ENCODE peak calls at places on chromosomes 7 and 10, in eight cellular contexts. One of them, this sample, is unnamed.

GRCh38 chr7:140609646-140610045 is 31.0 kb downstream of the DENND2A start:
- DNase-seq in lung: no peak
- DNase-seq in neural progenitor cell: no peak
- DNase-seq in DMS153: no peak
- DNase-seq in AG10803: peak
- DNase-seq in activated CD4-positive, alpha-beta T cell treated with anti-CD3 and anti-CD28 coated beads, Interleukin-2, amount 10 ng/mL, durations not matched to agents 7 days and 5 days: no peak
- DNase-seq in NAMALWA: no peak
- DNase-seq in glomerular endothelial cell: no peak
- DNase-seq in this sample: no peak

GRCh38 chr7:44580945-44581344 is 1.1 kb downstream of the TMED4 start:
- DNase-seq in glomerular endothelial cell: no peak
- DNase-seq in AG10803: no peak
- DNase-seq in DMS153: no peak
- DNase-seq in NAMALWA: no peak
- DNase-seq in lung: no peak
- DNase-seq in activated CD4-positive, alpha-beta T cell treated with anti-CD3 and anti-CD28 coated beads, Interleukin-2, amount 10 ng/mL, durations not matched to agents 7 days and 5 days: no peak
- DNase-seq in neural progenitor cell: no peak
- DNase-seq in this sample: no peak

GRCh38 chr10:25831138-25831537 is 102.9 kb upstream of the MYO3A start:
- DNase-seq in activated CD4-positive, alpha-beta T cell treated with anti-CD3 and anti-CD28 coated beads, Interleukin-2, amount 10 ng/mL, durations not matched to agents 7 days and 5 days: no peak
- DNase-seq in DMS153: no peak
- DNase-seq in AG10803: no peak
- DNase-seq in lung: no peak
- DNase-seq in NAMALWA: no peak
- DNase-seq in neural progenitor cell: no peak
- DNase-seq in glomerular endothelial cell: no peak
- DNase-seq in this sample: no peak

GRCh38 chr10:49379596-49380410 is 16.1 kb downstream of the DRGX start:
- DNase-seq in lung: no peak
- DNase-seq in DMS153: no peak
- DNase-seq in neural progenitor cell: no peak
- DNase-seq in AG10803: no peak
- DNase-seq in activated CD4-positive, alpha-beta T cell treated with anti-CD3 and anti-CD28 coated beads, Interleukin-2, amount 10 ng/mL, durations not matched to agents 7 days and 5 days: no peak
- DNase-seq in NAMALWA: peak
- DNase-seq in glomerular endothelial cell: no peak
- DNase-seq in this sample: no peak

GRCh38 chr7:123916240-123916724 is 8.8 kb upstream of the SPAM1 start:
- DNase-seq in NAMALWA: peak
- DNase-seq in glomerular endothelial cell: no peak
- DNase-seq in AG10803: no peak
- DNase-seq in lung: no peak
- DNase-seq in neural progenitor cell: peak
- DNase-seq in activated CD4-positive, alpha-beta T cell treated with anti-CD3 and anti-CD28 coated beads, Interleukin-2, amount 10 ng/mL, durations not matched to agents 7 days and 5 days: no peak
- DNase-seq in DMS153: no peak
- DNase-seq in this sample: no peak

GRCh38 chr10:132571565-132572544 is 34.3 kb downstream of the INPP5A start:
- DNase-seq in AG10803: peak
- DNase-seq in activated CD4-positive, alpha-beta T cell treated with anti-CD3 and anti-CD28 coated beads, Interleukin-2, amount 10 ng/mL, durations not matched to agents 7 days and 5 days: peak
- DNase-seq in NAMALWA: peak
- DNase-seq in DMS153: peak
- DNase-seq in glomerular endothelial cell: peak
- DNase-seq in lung: peak
- DNase-seq in neural progenitor cell: peak
- DNase-seq in this sample: no peak

GRCh38 chr7:29109815-29110385 is 36.4 kb downstream of the CPVL start:
- DNase-seq in lung: no peak
- DNase-seq in DMS153: no peak
- DNase-seq in AG10803: no peak
- DNase-seq in NAMALWA: no peak
- DNase-seq in glomerular endothelial cell: no peak
- DNase-seq in activated CD4-positive, alpha-beta T cell treated with anti-CD3 and anti-CD28 coated beads, Interleukin-2, amount 10 ng/mL, durations not matched to agents 7 days and 5 days: no peak
- DNase-seq in neural progenitor cell: no peak
- DNase-seq in this sample: no peak

GRCh38 chr10:114714281-114714741 is 56.2 kb upstream of the ABLIM1 start:
- DNase-seq in DMS153: peak
- DNase-seq in lung: peak
- DNase-seq in NAMALWA: no peak
- DNase-seq in activated CD4-positive, alpha-beta T cell treated with anti-CD3 and anti-CD28 coated beads, Interleukin-2, amount 10 ng/mL, durations not matched to agents 7 days and 5 days: no peak
- DNase-seq in neural progenitor cell: no peak
- DNase-seq in AG10803: peak
- DNase-seq in glomerular endothelial cell: peak
- DNase-seq in this sample: peak

GRCh38 chr7:17985473-17986239 is 42.0 kb downstream of the PRPS1L1 start:
- DNase-seq in neural progenitor cell: no peak
- DNase-seq in DMS153: no peak
- DNase-seq in NAMALWA: no peak
- DNase-seq in lung: no peak
- DNase-seq in activated CD4-positive, alpha-beta T cell treated with anti-CD3 and anti-CD28 coated beads, Interleukin-2, amount 10 ng/mL, durations not matched to agents 7 days and 5 days: no peak
- DNase-seq in glomerular endothelial cell: no peak
- DNase-seq in AG10803: no peak
- DNase-seq in this sample: no peak

GRCh38 chr7:101237206-101238067 is at the start of gene CLDN15:
- DNase-seq in DMS153: no peak
- DNase-seq in NAMALWA: no peak
- DNase-seq in activated CD4-positive, alpha-beta T cell treated with anti-CD3 and anti-CD28 coated beads, Interleukin-2, amount 10 ng/mL, durations not matched to agents 7 days and 5 days: no peak
- DNase-seq in AG10803: peak
- DNase-seq in neural progenitor cell: no peak
- DNase-seq in glomerular endothelial cell: no peak
- DNase-seq in lung: no peak
- DNase-seq in this sample: no peak

GRCh38 chr7:138776156-138776833 is 21.5 kb upstream of the TMEM213 start:
- DNase-seq in DMS153: peak
- DNase-seq in AG10803: no peak
- DNase-seq in glomerular endothelial cell: no peak
- DNase-seq in activated CD4-positive, alpha-beta T cell treated with anti-CD3 and anti-CD28 coated beads, Interleukin-2, amount 10 ng/mL, durations not matched to agents 7 days and 5 days: no peak
- DNase-seq in neural progenitor cell: no peak
- DNase-seq in NAMALWA: no peak
- DNase-seq in lung: peak
- DNase-seq in this sample: peak

GRCh38 chr10:33306756-33307519 is 27.5 kb downstream of the NRP1 start:
- DNase-seq in neural progenitor cell: no peak
- DNase-seq in DMS153: no peak
- DNase-seq in activated CD4-positive, alpha-beta T cell treated with anti-CD3 and anti-CD28 coated beads, Interleukin-2, amount 10 ng/mL, durations not matched to agents 7 days and 5 days: no peak
- DNase-seq in lung: no peak
- DNase-seq in glomerular endothelial cell: no peak
- DNase-seq in AG10803: peak
- DNase-seq in NAMALWA: no peak
- DNase-seq in this sample: no peak

GRCh38 chr7:6476596-6477374 is 29.0 kb upstream of the DAGLB start:
- DNase-seq in DMS153: no peak
- DNase-seq in neural progenitor cell: no peak
- DNase-seq in NAMALWA: no peak
- DNase-seq in AG10803: no peak
- DNase-seq in glomerular endothelial cell: no peak
- DNase-seq in activated CD4-positive, alpha-beta T cell treated with anti-CD3 and anti-CD28 coated beads, Interleukin-2, amount 10 ng/mL, durations not matched to agents 7 days and 5 days: no peak
- DNase-seq in lung: no peak
- DNase-seq in this sample: no peak

GRCh38 chr10:121165276-121165675 is 314.1 kb downstream of the WDR11 start:
- DNase-seq in NAMALWA: no peak
- DNase-seq in neural progenitor cell: no peak
- DNase-seq in activated CD4-positive, alpha-beta T cell treated with anti-CD3 and anti-CD28 coated beads, Interleukin-2, amount 10 ng/mL, durations not matched to agents 7 days and 5 days: no peak
- DNase-seq in AG10803: peak
- DNase-seq in lung: no peak
- DNase-seq in glomerular endothelial cell: no peak
- DNase-seq in DMS153: no peak
- DNase-seq in this sample: no peak

GRCh38 chr7:76302299-76303056 is at the start of gene HSPB1:
- DNase-seq in activated CD4-positive, alpha-beta T cell treated with anti-CD3 and anti-CD28 coated beads, Interleukin-2, amount 10 ng/mL, durations not matched to agents 7 days and 5 days: peak
- DNase-seq in DMS153: peak
- DNase-seq in AG10803: peak
- DNase-seq in glomerular endothelial cell: no peak
- DNase-seq in neural progenitor cell: peak
- DNase-seq in NAMALWA: no peak
- DNase-seq in lung: peak
- DNase-seq in this sample: peak

GRCh38 chr10:89921422-89921821 is 220.0 kb downstream of the KIF20B start:
- DNase-seq in activated CD4-positive, alpha-beta T cell treated with anti-CD3 and anti-CD28 coated beads, Interleukin-2, amount 10 ng/mL, durations not matched to agents 7 days and 5 days: no peak
- DNase-seq in DMS153: no peak
- DNase-seq in NAMALWA: no peak
- DNase-seq in glomerular endothelial cell: no peak
- DNase-seq in AG10803: no peak
- DNase-seq in neural progenitor cell: no peak
- DNase-seq in lung: no peak
- DNase-seq in this sample: no peak

GRCh38 chr7:301291-302053 is 11.5 kb downstream of the FOXL3 start:
- DNase-seq in activated CD4-positive, alpha-beta T cell treated with anti-CD3 and anti-CD28 coated beads, Interleukin-2, amount 10 ng/mL, durations not matched to agents 7 days and 5 days: no peak
- DNase-seq in neural progenitor cell: no peak
- DNase-seq in glomerular endothelial cell: no peak
- DNase-seq in NAMALWA: no peak
- DNase-seq in DMS153: no peak
- DNase-seq in AG10803: no peak
- DNase-seq in lung: no peak
- DNase-seq in this sample: no peak

GRCh38 chr7:52944916-52945315 is 90.5 kb upstream of the POM121L12 start:
- DNase-seq in AG10803: no peak
- DNase-seq in activated CD4-positive, alpha-beta T cell treated with anti-CD3 and anti-CD28 coated beads, Interleukin-2, amount 10 ng/mL, durations not matched to agents 7 days and 5 days: no peak
- DNase-seq in NAMALWA: no peak
- DNase-seq in lung: no peak
- DNase-seq in glomerular endothelial cell: no peak
- DNase-seq in DMS153: no peak
- DNase-seq in neural progenitor cell: no peak
- DNase-seq in this sample: no peak

GRCh38 chr10:44818721-44819127 is 92.4 kb upstream of the TMEM72 start:
- DNase-seq in NAMALWA: no peak
- DNase-seq in glomerular endothelial cell: no peak
- DNase-seq in neural progenitor cell: peak
- DNase-seq in DMS153: no peak
- DNase-seq in lung: no peak
- DNase-seq in AG10803: no peak
- DNase-seq in activated CD4-positive, alpha-beta T cell treated with anti-CD3 and anti-CD28 coated beads, Interleukin-2, amount 10 ng/mL, durations not matched to agents 7 days and 5 days: no peak
- DNase-seq in this sample: no peak

GRCh38 chr7:87499494-87499893 is 24.0 kb upstream of the ABCB4 start:
- DNase-seq in DMS153: no peak
- DNase-seq in neural progenitor cell: no peak
- DNase-seq in lung: no peak
- DNase-seq in NAMALWA: no peak
- DNase-seq in AG10803: no peak
- DNase-seq in activated CD4-positive, alpha-beta T cell treated with anti-CD3 and anti-CD28 coated beads, Interleukin-2, amount 10 ng/mL, durations not matched to agents 7 days and 5 days: no peak
- DNase-seq in glomerular endothelial cell: no peak
- DNase-seq in this sample: no peak

GRCh38 chr7:107658467-107658866 is 2.2 kb upstream of the SLC26A4 start:
- DNase-seq in NAMALWA: no peak
- DNase-seq in DMS153: no peak
- DNase-seq in activated CD4-positive, alpha-beta T cell treated with anti-CD3 and anti-CD28 coated beads, Interleukin-2, amount 10 ng/mL, durations not matched to agents 7 days and 5 days: no peak
- DNase-seq in lung: no peak
- DNase-seq in neural progenitor cell: no peak
- DNase-seq in AG10803: peak
- DNase-seq in glomerular endothelial cell: no peak
- DNase-seq in this sample: no peak

GRCh38 chr7:158248816-158249215 is 338.8 kb downstream of the PTPRN2 start:
- DNase-seq in lung: no peak
- DNase-seq in neural progenitor cell: no peak
- DNase-seq in DMS153: no peak
- DNase-seq in NAMALWA: no peak
- DNase-seq in activated CD4-positive, alpha-beta T cell treated with anti-CD3 and anti-CD28 coated beads, Interleukin-2, amount 10 ng/mL, durations not matched to agents 7 days and 5 days: no peak
- DNase-seq in AG10803: no peak
- DNase-seq in glomerular endothelial cell: no peak
- DNase-seq in this sample: no peak

GRCh38 chr7:66930341-66930740 is 9.3 kb downstream of the TMEM248 start:
- DNase-seq in AG10803: peak
- DNase-seq in glomerular endothelial cell: no peak
- DNase-seq in activated CD4-positive, alpha-beta T cell treated with anti-CD3 and anti-CD28 coated beads, Interleukin-2, amount 10 ng/mL, durations not matched to agents 7 days and 5 days: no peak
- DNase-seq in DMS153: no peak
- DNase-seq in NAMALWA: peak
- DNase-seq in lung: no peak
- DNase-seq in neural progenitor cell: peak
- DNase-seq in this sample: no peak

GRCh38 chr7:55253188-55253587 is 111.9 kb upstream of the LANCL2 start:
- DNase-seq in DMS153: no peak
- DNase-seq in AG10803: no peak
- DNase-seq in glomerular endothelial cell: no peak
- DNase-seq in lung: no peak
- DNase-seq in activated CD4-positive, alpha-beta T cell treated with anti-CD3 and anti-CD28 coated beads, Interleukin-2, amount 10 ng/mL, durations not matched to agents 7 days and 5 days: no peak
- DNase-seq in NAMALWA: peak
- DNase-seq in neural progenitor cell: no peak
- DNase-seq in this sample: no peak

GRCh38 chr10:14476641-14477407 is 146.1 kb upstream of the FRMD4A start:
- DNase-seq in lung: no peak
- DNase-seq in DMS153: no peak
- DNase-seq in glomerular endothelial cell: no peak
- DNase-seq in neural progenitor cell: no peak
- DNase-seq in activated CD4-positive, alpha-beta T cell treated with anti-CD3 and anti-CD28 coated beads, Interleukin-2, amount 10 ng/mL, durations not matched to agents 7 days and 5 days: no peak
- DNase-seq in NAMALWA: no peak
- DNase-seq in AG10803: peak
- DNase-seq in this sample: no peak

GRCh38 chr7:102978280-102978679 is 65.5 kb downstream of the LRRC17 start:
- DNase-seq in glomerular endothelial cell: no peak
- DNase-seq in activated CD4-positive, alpha-beta T cell treated with anti-CD3 and anti-CD28 coated beads, Interleukin-2, amount 10 ng/mL, durations not matched to agents 7 days and 5 days: no peak
- DNase-seq in DMS153: no peak
- DNase-seq in AG10803: peak
- DNase-seq in lung: no peak
- DNase-seq in neural progenitor cell: no peak
- DNase-seq in NAMALWA: no peak
- DNase-seq in this sample: no peak

GRCh38 chr10:53719658-53720057 is 947.1 kb upstream of the MBL2 start:
- DNase-seq in AG10803: no peak
- DNase-seq in activated CD4-positive, alpha-beta T cell treated with anti-CD3 and anti-CD28 coated beads, Interleukin-2, amount 10 ng/mL, durations not matched to agents 7 days and 5 days: no peak
- DNase-seq in neural progenitor cell: no peak
- DNase-seq in glomerular endothelial cell: no peak
- DNase-seq in DMS153: no peak
- DNase-seq in NAMALWA: no peak
- DNase-seq in lung: no peak
- DNase-seq in this sample: no peak

GRCh38 chr7:94449151-94449725 is 54.5 kb downstream of the COL1A2 start:
- DNase-seq in DMS153: peak
- DNase-seq in NAMALWA: peak
- DNase-seq in activated CD4-positive, alpha-beta T cell treated with anti-CD3 and anti-CD28 coated beads, Interleukin-2, amount 10 ng/mL, durations not matched to agents 7 days and 5 days: no peak
- DNase-seq in glomerular endothelial cell: peak
- DNase-seq in neural progenitor cell: peak
- DNase-seq in lung: no peak
- DNase-seq in AG10803: peak
- DNase-seq in this sample: peak

GRCh38 chr7:10022957-10023356 is 950.7 kb upstream of the PHF14 start:
- DNase-seq in AG10803: no peak
- DNase-seq in glomerular endothelial cell: no peak
- DNase-seq in neural progenitor cell: peak
- DNase-seq in activated CD4-positive, alpha-beta T cell treated with anti-CD3 and anti-CD28 coated beads, Interleukin-2, amount 10 ng/mL, durations not matched to agents 7 days and 5 days: no peak
- DNase-seq in DMS153: peak
- DNase-seq in lung: no peak
- DNase-seq in NAMALWA: no peak
- DNase-seq in this sample: no peak

GRCh38 chr10:69968830-69969229 is 83.8 kb upstream of the MACROH2A2 start:
- DNase-seq in lung: no peak
- DNase-seq in glomerular endothelial cell: no peak
- DNase-seq in AG10803: no peak
- DNase-seq in neural progenitor cell: peak
- DNase-seq in DMS153: no peak
- DNase-seq in activated CD4-positive, alpha-beta T cell treated with anti-CD3 and anti-CD28 coated beads, Interleukin-2, amount 10 ng/mL, durations not matched to agents 7 days and 5 days: no peak
- DNase-seq in NAMALWA: no peak
- DNase-seq in this sample: no peak

GRCh38 chr10:80741278-80741677 is 203.6 kb downstream of the SH2D4B start:
- DNase-seq in AG10803: no peak
- DNase-seq in DMS153: no peak
- DNase-seq in glomerular endothelial cell: no peak
- DNase-seq in neural progenitor cell: no peak
- DNase-seq in lung: no peak
- DNase-seq in NAMALWA: no peak
- DNase-seq in activated CD4-positive, alpha-beta T cell treated with anti-CD3 and anti-CD28 coated beads, Interleukin-2, amount 10 ng/mL, durations not matched to agents 7 days and 5 days: no peak
- DNase-seq in this sample: no peak

GRCh38 chr7:82312646-82313045 is 130.9 kb downstream of the CACNA2D1 start:
- DNase-seq in neural progenitor cell: no peak
- DNase-seq in DMS153: no peak
- DNase-seq in lung: no peak
- DNase-seq in AG10803: no peak
- DNase-seq in NAMALWA: no peak
- DNase-seq in activated CD4-positive, alpha-beta T cell treated with anti-CD3 and anti-CD28 coated beads, Interleukin-2, amount 10 ng/mL, durations not matched to agents 7 days and 5 days: no peak
- DNase-seq in glomerular endothelial cell: no peak
- DNase-seq in this sample: no peak

GRCh38 chr7:128781851-128782250 is 6.3 kb upstream of the OPN1SW start:
- DNase-seq in NAMALWA: no peak
- DNase-seq in activated CD4-positive, alpha-beta T cell treated with anti-CD3 and anti-CD28 coated beads, Interleukin-2, amount 10 ng/mL, durations not matched to agents 7 days and 5 days: no peak
- DNase-seq in DMS153: no peak
- DNase-seq in neural progenitor cell: no peak
- DNase-seq in lung: no peak
- DNase-seq in glomerular endothelial cell: no peak
- DNase-seq in AG10803: peak
- DNase-seq in this sample: no peak

GRCh38 chr7:73359746-73360375 is 31.9 kb downstream of the FKBP6 start:
- DNase-seq in glomerular endothelial cell: no peak
- DNase-seq in activated CD4-positive, alpha-beta T cell treated with anti-CD3 and anti-CD28 coated beads, Interleukin-2, amount 10 ng/mL, durations not matched to agents 7 days and 5 days: no peak
- DNase-seq in DMS153: no peak
- DNase-seq in neural progenitor cell: no peak
- DNase-seq in AG10803: no peak
- DNase-seq in lung: no peak
- DNase-seq in NAMALWA: no peak
- DNase-seq in this sample: no peak

This sample was measured in SHP77 treated with DMSO at 0.1 percent for 48 hours.